ENCODE peak calls at places on chromosome 10, in six cellular contexts. P is choroid plexus epithelial cell, K is nephron progenitor cell, G is A549, O is OCI-LY7, R is AG09309. M is an unnamed sample.

GRCh38 chr10:91632671-91633550 is at the start of gene PPP1R3C:
- DNase-seq in O (no peak), K (peak), P (peak), R (peak), G (peak), M (peak)

GRCh38 chr10:89427629-89428028 is 13.3 kb downstream of the IFIT5 start:
- DNase-seq in P (peak), R (no peak), O (no peak), G (no peak), K (no peak), M (no peak)

GRCh38 chr10:3068201-3068967 is 1.0 kb downstream of the PFKP start:
- DNase-seq in K (peak), R (no peak), O (peak), P (peak), G (peak), M (no peak)

GRCh38 chr10:92119340-92119739 is 171.5 kb downstream of the CPEB3 start:
- DNase-seq in G (no peak), O (no peak), P (no peak), K (no peak), R (no peak), M (no peak)

GRCh38 chr10:108454793-108455192 is 1290.3 kb upstream of the SORCS1 start:
- DNase-seq in K (no peak), R (peak), O (no peak), G (no peak), P (no peak), M (no peak)

GRCh38 chr10:97550336-97551149 is 22.0 kb upstream of the ANKRD2 start:
- DNase-seq in P (no peak), K (no peak), G (no peak), R (no peak), O (no peak), M (no peak)

GRCh38 chr10:123140164-123140982 is 4.6 kb downstream of the HMX3 start:
- DNase-seq in G (peak), K (peak), P (no peak), O (no peak), R (no peak), M (no peak)

GRCh38 chr10:58666024-58666423 is 153.4 kb downstream of the BICC1 start:
- DNase-seq in O (no peak), G (no peak), R (no peak), K (no peak), P (peak), M (no peak)

GRCh38 chr10:97849491-97850402 is at the start of gene GOLGA7B:
- DNase-seq in P (peak), R (no peak), G (no peak), K (peak), O (peak), M (peak)

GRCh38 chr10:6223981-6224380 is 21.2 kb downstream of the PFKFB3 start:
- DNase-seq in K (no peak), P (no peak), R (no peak), O (no peak), G (no peak), M (no peak)

GRCh38 chr10:38093816-38094157 is 350 bp upstream of the ZNF37A start:
- DNase-seq in K (no peak), G (no peak), R (no peak), P (no peak), O (peak), M (no peak)

GRCh38 chr10:101165736-101166135 is 34.6 kb downstream of the TLX1 start:
- DNase-seq in G (no peak), R (no peak), O (no peak), P (no peak), K (no peak), M (no peak)

GRCh38 chr10:55629792-55630490 is 731.1 kb downstream of the ZWINT start:
- DNase-seq in R (no peak), O (no peak), P (peak), K (peak), G (peak), M (peak)

GRCh38 chr10:13991353-13991752 is 339.4 kb downstream of the FRMD4A start:
- DNase-seq in K (no peak), P (no peak), R (no peak), G (no peak), O (no peak), M (no peak)

GRCh38 chr10:77162697-77163096 is 474.9 kb downstream of the KCNMA1 start:
- DNase-seq in P (peak), R (no peak), O (no peak), K (no peak), G (peak), M (no peak)

GRCh38 chr10:100349672-100350071 is 2.6 kb downstream of the SCD start:
- DNase-seq in G (no peak), K (no peak), P (no peak), R (no peak), O (no peak), M (no peak)

GRCh38 chr10:111109506-111110242 is 32.8 kb downstream of the ADRA2A start:
- DNase-seq in R (no peak), K (no peak), O (no peak), G (no peak), P (no peak), M (no peak)

GRCh38 chr10:36026081-36026480 is 384.0 kb upstream of the FZD8 start:
- DNase-seq in G (no peak), K (no peak), R (no peak), P (no peak), O (no peak), M (no peak)

GRCh38 chr10:127977368-127978009 is 70.6 kb downstream of the PTPRE start:
- DNase-seq in P (peak), G (peak), O (no peak), R (peak), K (no peak), M (no peak)

GRCh38 chr10:20933705-20934104 is 36.6 kb upstream of the NEBL start:
- DNase-seq in G (no peak), K (no peak), P (no peak), R (no peak), O (no peak), M (no peak)

GRCh38 chr10:31261502-31262311 is 57.3 kb upstream of the ZEB1 start:
- DNase-seq in K (no peak), O (no peak), R (peak), P (peak), G (no peak), M (no peak)

GRCh38 chr10:119700321-119700954 is 25.4 kb upstream of the INPP5F start:
- DNase-seq in R (no peak), O (peak), P (no peak), K (no peak), G (no peak), M (no peak)

GRCh38 chr10:123150986-123151738 is 3.0 kb upstream of the BUB3 start:
- DNase-seq in G (no peak), O (no peak), R (no peak), P (no peak), K (peak), M (no peak)

GRCh38 chr10:317219-317868 is 182.1 kb downstream of the ZMYND11 start:
- DNase-seq in O (peak), G (no peak), K (no peak), R (peak), P (peak), M (no peak)

GRCh38 chr10:13717936-13718772 is 131.4 kb downstream of the PRPF18 start:
- DNase-seq in G (no peak), K (no peak), R (peak), O (no peak), P (peak), M (peak)

GRCh38 chr10:112375721-112376577 is 2.0 kb downstream of the ACSL5 start:
- DNase-seq in R (no peak), O (peak), K (no peak), P (peak), G (no peak), M (no peak)

GRCh38 chr10:113100299-113100680 is 150.2 kb downstream of the TCF7L2 start:
- DNase-seq in K (no peak), G (no peak), O (no peak), R (no peak), P (no peak), M (no peak)

GRCh38 chr10:17113889-17114288 is 15.7 kb downstream of the CUBN start:
- DNase-seq in G (no peak), R (no peak), K (no peak), P (peak), O (no peak), M (no peak)

GRCh38 chr10:17116193-17116592 is 13.4 kb downstream of the CUBN start:
- DNase-seq in P (no peak), K (no peak), R (no peak), G (no peak), O (no peak), M (no peak)

GRCh38 chr10:17112566-17112965 is 17.0 kb downstream of the CUBN start:
- DNase-seq in O (no peak), K (no peak), P (no peak), G (no peak), R (peak), M (no peak)

GRCh38 chr10:17113346-17113745 is 16.3 kb downstream of the CUBN start:
- DNase-seq in R (no peak), O (no peak), P (no peak), K (no peak), G (peak), M (no peak)

GRCh38 chr10:17115683-17116082 is 13.9 kb downstream of the CUBN start:
- DNase-seq in R (no peak), P (peak), K (no peak), O (no peak), G (peak), M (no peak)
- TF ChIP-seq CTCF in R (peak), P (peak), K (no peak), O (no peak), G (no peak), M (no peak)

GRCh38 chr10:75712241-75712880 is 280.9 kb downstream of the LRMDA start:
- DNase-seq in G (no peak), R (no peak), P (no peak), K (peak), O (no peak), M (no peak)

GRCh38 chr10:75716506-75716905 is 285.1 kb downstream of the LRMDA start:
- DNase-seq in G (no peak), O (no peak), P (no peak), K (no peak), R (no peak), M (no peak)

GRCh38 chr10:75718996-75719395 is 287.6 kb downstream of the LRMDA start:
- DNase-seq in P (no peak), G (no peak), R (no peak), O (no peak), K (no peak), M (no peak)

GRCh38 chr10:75722609-75723008 is 291.2 kb downstream of the LRMDA start:
- DNase-seq in O (no peak), G (no peak), R (no peak), P (no peak), K (no peak), M (no peak)

DNA sequence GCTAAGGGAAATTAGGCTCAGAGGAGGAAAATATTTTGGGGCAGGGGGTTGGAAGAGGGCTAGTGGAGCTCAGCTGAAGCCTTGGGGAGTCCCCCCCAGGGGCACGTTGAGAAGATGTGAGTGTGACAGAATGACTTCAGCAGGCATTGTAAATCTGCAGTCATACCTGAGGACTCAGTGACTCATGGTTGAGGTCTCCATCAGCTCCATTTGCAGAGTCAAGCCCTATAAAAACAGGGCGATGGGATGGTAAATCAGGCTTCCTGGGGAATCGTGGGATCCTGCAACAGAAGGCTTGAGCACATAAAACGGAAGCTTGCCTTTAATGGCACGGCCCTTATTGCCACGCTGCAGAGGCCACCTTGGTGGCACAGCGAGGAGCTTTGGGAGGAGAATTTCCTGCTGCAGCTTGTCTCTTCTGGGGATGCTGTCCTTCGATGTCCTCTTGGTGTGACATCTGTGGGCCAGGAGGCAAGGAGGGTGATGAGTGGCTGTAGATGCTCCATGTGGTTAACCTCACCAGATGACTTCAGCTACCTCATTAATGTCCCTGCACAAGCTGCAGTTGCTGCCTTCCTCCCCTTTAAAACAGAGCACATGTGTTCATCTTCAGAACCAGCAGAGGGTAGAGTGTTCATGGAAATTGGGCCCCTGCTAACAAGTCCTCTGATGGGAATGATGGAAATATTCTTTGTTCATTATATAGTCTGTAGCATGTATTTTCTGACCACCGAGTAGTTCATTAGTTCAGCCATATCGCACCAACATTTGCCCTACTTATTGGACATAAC is 285.9 kb downstream of the LRMDA start:
- DNase-seq in K (no peak), O (no peak), P (peak), G (peak), R (no peak), M (no peak)
- TF ChIP-seq CTCF in K (no peak), O (no peak), P (peak), G (no peak), R (no peak), M (no peak)

GRCh38 chr10:132810141-132810806 is 24.3 kb upstream of the NKX6-2 start:
- DNase-seq in R (no peak), K (no peak), G (no peak), P (no peak), O (no peak), M (no peak)

GRCh38 chr10:132808247-132808567 is 22.3 kb upstream of the NKX6-2 start:
- DNase-seq in K (no peak), O (no peak), P (no peak), G (no peak), R (no peak), M (no peak)

GRCh38 chr10:132810807-132811700 is 25.1 kb upstream of the NKX6-2 start:
- DNase-seq in O (no peak), P (no peak), K (no peak), G (no peak), R (no peak), M (no peak)

GRCh38 chr10:132808568-132809236 is 22.8 kb upstream of the NKX6-2 start:
- DNase-seq in G (no peak), P (no peak), R (no peak), O (no peak), K (no peak), M (no peak)

GRCh38 chr10:132809237-132810140 is 23.5 kb upstream of the NKX6-2 start:
- DNase-seq in R (no peak), O (no peak), P (no peak), G (no peak), K (no peak), M (no peak)
- TF ChIP-seq CTCF in R (no peak), O (no peak), P (no peak), G (no peak), K (no peak), M (no peak)

GRCh38 chr10:22246680-22247391 is 29.0 kb upstream of the EBLN1 start:
- DNase-seq in G (peak), K (no peak), P (peak), O (no peak), R (peak), M (no peak)

GRCh38 chr10:22243321-22243720 is 25.5 kb upstream of the EBLN1 start:
- DNase-seq in G (no peak), R (no peak), O (no peak), K (no peak), P (no peak), M (no peak)

GRCh38 chr10:22244855-22245254 is 27.0 kb upstream of the EBLN1 start:
- DNase-seq in P (no peak), R (no peak), O (no peak), K (no peak), G (no peak), M (no peak)

GRCh38 chr10:22245567-22245966 is 27.8 kb upstream of the EBLN1 start:
- DNase-seq in O (no peak), G (peak), P (no peak), R (no peak), K (no peak), M (no peak)

GRCh38 chr10:22244001-22244400 is 26.2 kb upstream of the EBLN1 start:
- DNase-seq in O (no peak), G (no peak), P (no peak), K (no peak), R (no peak), M (no peak)
- TF ChIP-seq CTCF in O (peak), G (peak), P (peak), K (no peak), R (no peak), M (no peak)

GRCh38 chr10:114301177-114301576 is 62.1 kb downstream of the VWA2 start:
- DNase-seq in G (no peak), P (no peak), R (no peak), O (no peak), K (no peak), M (no peak)
- TF ChIP-seq CTCF in G (no peak), P (no peak), R (no peak), O (no peak), K (no peak), M (no peak)

GRCh38 chr10:71242621-71243009 is 30.2 kb downstream of the UNC5B start:
- DNase-seq in G (no peak), R (no peak), O (no peak), K (no peak), P (no peak), M (no peak)
- TF ChIP-seq CTCF in G (no peak), R (no peak), O (no peak), K (no peak), P (no peak), M (no peak)

DNA sequence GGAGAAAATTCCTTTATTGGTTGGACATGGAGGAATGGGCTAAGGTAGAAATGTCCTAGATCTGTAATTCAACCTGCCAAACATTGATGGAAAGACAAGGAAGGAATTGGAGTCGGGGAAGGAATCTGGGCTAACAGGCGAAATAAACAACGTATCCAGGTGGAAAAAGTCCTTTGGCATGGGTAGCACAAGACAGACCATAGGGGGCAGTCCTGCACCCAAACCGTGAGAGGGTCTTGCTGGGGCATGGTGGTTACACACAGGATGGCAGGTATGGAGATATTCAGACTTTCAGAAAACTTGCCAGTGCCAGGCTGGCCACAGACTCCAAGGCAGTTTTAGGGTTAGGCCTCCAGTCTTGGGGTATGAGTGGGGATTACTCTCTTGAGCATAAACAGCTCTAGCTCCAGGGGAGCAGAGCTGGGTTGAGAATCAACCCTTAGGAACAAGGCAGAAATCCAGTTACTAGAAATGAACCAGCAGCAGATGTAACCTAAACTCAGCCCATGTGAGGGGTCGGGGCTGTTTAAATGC is 188.6 kb upstream of the GDF10 start:
- DNase-seq in R (no peak), O (no peak), G (no peak), K (no peak), P (no peak), M (no peak)
- TF ChIP-seq CTCF in R (no peak), O (peak), G (no peak), K (no peak), P (no peak), M (no peak)

GRCh38 chr10:87505366-87506113 is 847 bp downstream of the MINPP1 start:
- DNase-seq in O (peak), R (no peak), P (peak), G (peak), K (peak), M (peak)
- TF ChIP-seq CTCF in O (peak), R (peak), P (peak), G (peak), K (peak), M (peak)

GRCh38 chr10:104501449-104501848 is 139.6 kb upstream of the SORCS3 start:
- DNase-seq in O (no peak), G (no peak), R (no peak), P (no peak), K (no peak), M (no peak)

GRCh38 chr10:104501864-104502579 is 139.1 kb upstream of the SORCS3 start:
- DNase-seq in K (no peak), G (no peak), O (no peak), R (no peak), P (no peak), M (no peak)

GRCh38 chr10:104510644-104511043 is 130.4 kb upstream of the SORCS3 start:
- DNase-seq in R (no peak), G (no peak), P (no peak), K (no peak), O (no peak), M (no peak)

GRCh38 chr10:104502907-104503306 is 138.2 kb upstream of the SORCS3 start:
- DNase-seq in G (no peak), R (no peak), P (no peak), K (no peak), O (no peak), M (no peak)

DNA sequence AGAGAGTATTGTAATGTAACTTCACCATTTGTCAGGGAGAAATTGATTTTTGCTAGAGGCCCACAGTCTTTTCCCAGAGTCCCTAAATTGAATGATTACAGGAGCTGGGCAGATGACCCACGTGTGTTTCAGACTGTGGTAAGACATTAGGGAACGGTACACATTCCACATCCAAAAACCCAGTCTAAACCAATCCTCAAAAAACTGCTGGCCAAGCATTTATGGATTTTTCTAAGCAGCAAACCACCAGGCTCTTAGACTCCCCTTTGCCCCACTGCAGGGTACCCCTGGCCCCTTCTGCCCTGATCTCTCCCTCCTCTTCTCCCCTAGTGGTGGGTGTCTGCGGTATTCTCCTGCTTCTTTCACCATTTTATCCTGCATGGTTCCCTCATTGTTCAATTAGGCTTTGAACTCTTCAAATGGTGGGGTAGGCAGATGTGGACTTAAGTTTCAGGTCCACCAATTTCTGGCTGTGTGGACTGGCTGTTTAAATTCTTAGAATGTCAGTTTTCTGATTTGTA is 135.5 kb upstream of the SORCS3 start:
- DNase-seq in P (no peak), G (no peak), O (no peak), R (no peak), K (no peak), M (no peak)
- TF ChIP-seq CTCF in P (no peak), G (no peak), O (no peak), R (no peak), K (no peak), M (no peak)

GRCh38 chr10:34288634-34289033 is 526.5 kb downstream of the PARD3 start:
- DNase-seq in P (peak), R (no peak), G (peak), O (no peak), K (no peak), M (no peak)
- TF ChIP-seq CTCF in P (no peak), R (no peak), G (no peak), O (no peak), K (no peak), M (no peak)